ENCODE peak calls at places on chromosomes 13 and 19, in seven cellular contexts. R, P, B, F, G, L and K are unnamed samples.

GRCh38 chr19:23527797-23528196 is 132.5 kb upstream of the ZNF91 start:
- DNase-seq in R (peak), P (no peak), B (no peak), F (no peak), G (no peak), L (no peak), K (no peak)

GRCh38 chr13:110773480-110773879 is 60.0 kb downstream of the ING1 start:
- DNase-seq in R (no peak), P (no peak), B (no peak), F (no peak), G (no peak), L (no peak), K (no peak)

GRCh38 chr19:21202865-21203494 is 61.1 kb downstream of the ZNF431 start:
- DNase-seq in R (peak), P (peak), B (peak), F (peak), G (peak), L (no peak), K (peak)

GRCh38 chr19:1482361-1483066 is 3.5 kb upstream of the C19orf25 start:
- DNase-seq in R (no peak), P (no peak), B (no peak), F (no peak), G (no peak), L (no peak), K (no peak)

GRCh38 chr13:99407906-99408702 is 93.2 kb upstream of the TM9SF2 start:
- DNase-seq in R (no peak), P (no peak), B (no peak), F (no peak), G (no peak), L (no peak), K (no peak)

GRCh38 chr19:51271015-51271600 is 20.2 kb downstream of the SIGLECL1 start:
- DNase-seq in R (no peak), P (no peak), B (no peak), F (no peak), G (no peak), L (no peak), K (no peak)

GRCh38 chr13:110351636-110352420 is 44.7 kb downstream of the COL4A2 start:
- DNase-seq in R (no peak), P (no peak), B (no peak), F (no peak), G (no peak), L (no peak), K (no peak)

GRCh38 chr19:33193864-33194362 is at the start of gene LRP3:
- DNase-seq in R (no peak), P (peak), B (peak), F (peak), G (no peak), L (no peak), K (peak)

GRCh38 chr19:3983936-3984583 is 1.2 kb downstream of the EEF2 start:
- DNase-seq in R (no peak), P (peak), B (peak), F (peak), G (no peak), L (no peak), K (peak)

GRCh38 chr19:19672816-19673215 is 4.2 kb downstream of the ZNF101 start:
- DNase-seq in R (no peak), P (no peak), B (no peak), F (no peak), G (no peak), L (no peak), K (no peak)

GRCh38 chr13:74056829-74057564 is 77.2 kb downstream of the KLF12 start:
- DNase-seq in R (no peak), P (peak), B (peak), F (no peak), G (no peak), L (no peak), K (no peak)

GRCh38 chr19:35348909-35349611 is 1.4 kb downstream of the FFAR1 start:
- DNase-seq in R (no peak), P (no peak), B (no peak), F (no peak), G (no peak), L (no peak), K (no peak)

GRCh38 chr13:99911069-99911964 is 60.2 kb downstream of the ZIC5 start:
- DNase-seq in R (no peak), P (peak), B (no peak), F (no peak), G (no peak), L (no peak), K (no peak)

GRCh38 chr13:36354842-36355241 is 8.6 kb upstream of the SPART start:
- DNase-seq in R (no peak), P (no peak), B (no peak), F (no peak), G (no peak), L (no peak), K (no peak)

GRCh38 chr19:42433503-42434260 is 6.5 kb upstream of the LIPE start:
- DNase-seq in R (peak), P (no peak), B (peak), F (peak), G (peak), L (no peak), K (peak)

GRCh38 chr19:1478934-1479707 is at the start of gene C19orf25:
- DNase-seq in R (peak), P (peak), B (peak), F (peak), G (peak), L (peak), K (peak)

GRCh38 chr19:55251296-55252081 is 7.3 kb downstream of the PPP6R1 start:
- DNase-seq in R (peak), P (no peak), B (no peak), F (no peak), G (peak), L (no peak), K (peak)

GRCh38 chr13:93848247-93848646 is 621.6 kb downstream of the GPC6 start:
- DNase-seq in R (no peak), P (no peak), B (no peak), F (no peak), G (no peak), L (no peak), K (no peak)

GRCh38 chr13:114043421-114044053 is 69.7 kb upstream of the C13orf46 start:
- DNase-seq in R (no peak), P (no peak), B (no peak), F (peak), G (no peak), L (no peak), K (peak)

GRCh38 chr13:112842343-112842856 is 126.6 kb upstream of the MCF2L start:
- DNase-seq in R (no peak), P (no peak), B (no peak), F (peak), G (no peak), L (no peak), K (peak)

GRCh38 chr13:108915634-108916497 is 286.5 kb downstream of the MYO16 start:
- DNase-seq in R (peak), P (peak), B (peak), F (peak), G (peak), L (no peak), K (peak)

GRCh38 chr13:100392709-100393630 is 195.6 kb downstream of the GGACT start:
- DNase-seq in R (peak), P (no peak), B (peak), F (peak), G (peak), L (no peak), K (peak)